ENCODE peak calls at places on chromosome 3, in six cellular contexts. One of them, this sample, is unnamed.

GRCh38 chr3:51708216-51708845 is 1.5 kb downstream of the GRM2 start:
- DNase-seq in T-helper 1 cell: no peak
- DNase-seq in NCI-H510A treated with DMSO at 0.1 percent for 48 hours: no peak
- DNase-seq in Right ventricle myocardium inferior: no peak
- DNase-seq in naive thymus-derived CD8-positive, alpha-beta T cell: no peak
- DNase-seq in mesendoderm: no peak
- DNase-seq in this sample: no peak

GRCh38 chr3:149332781-149333517 is 487 bp downstream of the TM4SF18 start:
- DNase-seq in T-helper 1 cell: no peak
- DNase-seq in NCI-H510A treated with DMSO at 0.1 percent for 48 hours: no peak
- DNase-seq in Right ventricle myocardium inferior: no peak
- DNase-seq in naive thymus-derived CD8-positive, alpha-beta T cell: no peak
- DNase-seq in mesendoderm: peak
- DNase-seq in this sample: no peak

GRCh38 chr3:67418539-67419529 is 235.6 kb downstream of the SUCLG2 start:
- DNase-seq in T-helper 1 cell: no peak
- DNase-seq in NCI-H510A treated with DMSO at 0.1 percent for 48 hours: no peak
- DNase-seq in Right ventricle myocardium inferior: no peak
- DNase-seq in naive thymus-derived CD8-positive, alpha-beta T cell: no peak
- DNase-seq in mesendoderm: no peak
- DNase-seq in this sample: no peak

GRCh38 chr3:106049876-106050275 is 181.1 kb upstream of the CBLB start:
- DNase-seq in T-helper 1 cell: no peak
- DNase-seq in NCI-H510A treated with DMSO at 0.1 percent for 48 hours: no peak
- DNase-seq in Right ventricle myocardium inferior: no peak
- DNase-seq in naive thymus-derived CD8-positive, alpha-beta T cell: no peak
- DNase-seq in mesendoderm: no peak
- DNase-seq in this sample: no peak

GRCh38 chr3:69305011-69305410 is 80.9 kb downstream of the FRMD4B start:
- DNase-seq in T-helper 1 cell: no peak
- DNase-seq in NCI-H510A treated with DMSO at 0.1 percent for 48 hours: no peak
- DNase-seq in Right ventricle myocardium inferior: no peak
- DNase-seq in naive thymus-derived CD8-positive, alpha-beta T cell: no peak
- DNase-seq in mesendoderm: no peak
- DNase-seq in this sample: no peak

GRCh38 chr3:183481582-183481981 is 53.2 kb upstream of the MCF2L2 start:
- DNase-seq in T-helper 1 cell: no peak
- DNase-seq in NCI-H510A treated with DMSO at 0.1 percent for 48 hours: no peak
- DNase-seq in Right ventricle myocardium inferior: no peak
- DNase-seq in naive thymus-derived CD8-positive, alpha-beta T cell: no peak
- DNase-seq in mesendoderm: no peak
- DNase-seq in this sample: peak

GRCh38 chr3:40120816-40121215 is 188.7 kb upstream of the EIF1B start:
- DNase-seq in T-helper 1 cell: no peak
- DNase-seq in NCI-H510A treated with DMSO at 0.1 percent for 48 hours: peak
- DNase-seq in Right ventricle myocardium inferior: no peak
- DNase-seq in naive thymus-derived CD8-positive, alpha-beta T cell: no peak
- DNase-seq in mesendoderm: no peak
- DNase-seq in this sample: no peak

GRCh38 chr3:94249491-94250079 is 186.7 kb downstream of the NSUN3 start:
- DNase-seq in T-helper 1 cell: peak
- DNase-seq in NCI-H510A treated with DMSO at 0.1 percent for 48 hours: peak
- DNase-seq in Right ventricle myocardium inferior: peak
- DNase-seq in naive thymus-derived CD8-positive, alpha-beta T cell: peak
- DNase-seq in mesendoderm: peak
- DNase-seq in this sample: peak

GRCh38 chr3:58529516-58530353 is 7.3 kb downstream of the ACOX2 start:
- DNase-seq in T-helper 1 cell: no peak
- DNase-seq in NCI-H510A treated with DMSO at 0.1 percent for 48 hours: no peak
- DNase-seq in Right ventricle myocardium inferior: no peak
- DNase-seq in naive thymus-derived CD8-positive, alpha-beta T cell: no peak
- DNase-seq in mesendoderm: peak
- DNase-seq in this sample: no peak

GRCh38 chr3:36373084-36373483 is 7.2 kb upstream of the STAC start:
- DNase-seq in T-helper 1 cell: no peak
- DNase-seq in NCI-H510A treated with DMSO at 0.1 percent for 48 hours: no peak
- DNase-seq in Right ventricle myocardium inferior: no peak
- DNase-seq in naive thymus-derived CD8-positive, alpha-beta T cell: no peak
- DNase-seq in mesendoderm: peak
- DNase-seq in this sample: no peak

GRCh38 chr3:38649500-38650247 is at the start of gene SCN5A:
- DNase-seq in T-helper 1 cell: peak
- DNase-seq in NCI-H510A treated with DMSO at 0.1 percent for 48 hours: peak
- DNase-seq in Right ventricle myocardium inferior: peak
- DNase-seq in naive thymus-derived CD8-positive, alpha-beta T cell: peak
- DNase-seq in mesendoderm: peak
- DNase-seq in this sample: peak

GRCh38 chr3:58585005-58585786 is 8.0 kb upstream of the FAM107A start:
- DNase-seq in T-helper 1 cell: peak
- DNase-seq in NCI-H510A treated with DMSO at 0.1 percent for 48 hours: peak
- DNase-seq in Right ventricle myocardium inferior: peak
- DNase-seq in naive thymus-derived CD8-positive, alpha-beta T cell: peak
- DNase-seq in mesendoderm: peak
- DNase-seq in this sample: peak

GRCh38 chr3:109944836-109945235 is 607.5 kb upstream of the DPPA4 start:
- DNase-seq in T-helper 1 cell: no peak
- DNase-seq in NCI-H510A treated with DMSO at 0.1 percent for 48 hours: no peak
- DNase-seq in Right ventricle myocardium inferior: no peak
- DNase-seq in naive thymus-derived CD8-positive, alpha-beta T cell: no peak
- DNase-seq in mesendoderm: no peak
- DNase-seq in this sample: no peak

GRCh38 chr3:120147072-120147871 is 53.0 kb upstream of the GSK3B start:
- DNase-seq in T-helper 1 cell: peak
- DNase-seq in NCI-H510A treated with DMSO at 0.1 percent for 48 hours: peak
- DNase-seq in Right ventricle myocardium inferior: no peak
- DNase-seq in naive thymus-derived CD8-positive, alpha-beta T cell: peak
- DNase-seq in mesendoderm: peak
- DNase-seq in this sample: no peak

GRCh38 chr3:99549918-99550603 is 88.3 kb upstream of the COL8A1 start:
- DNase-seq in T-helper 1 cell: no peak
- DNase-seq in NCI-H510A treated with DMSO at 0.1 percent for 48 hours: no peak
- DNase-seq in Right ventricle myocardium inferior: no peak
- DNase-seq in naive thymus-derived CD8-positive, alpha-beta T cell: no peak
- DNase-seq in mesendoderm: no peak
- DNase-seq in this sample: no peak

GRCh38 chr3:181382656-181383055 is 329.1 kb upstream of the SOX2 start:
- DNase-seq in T-helper 1 cell: no peak
- DNase-seq in NCI-H510A treated with DMSO at 0.1 percent for 48 hours: no peak
- DNase-seq in Right ventricle myocardium inferior: no peak
- DNase-seq in naive thymus-derived CD8-positive, alpha-beta T cell: no peak
- DNase-seq in mesendoderm: no peak
- DNase-seq in this sample: no peak

GRCh38 chr3:120018299-120018698 is 75.9 kb downstream of the GSK3B start:
- DNase-seq in T-helper 1 cell: no peak
- DNase-seq in NCI-H510A treated with DMSO at 0.1 percent for 48 hours: no peak
- DNase-seq in Right ventricle myocardium inferior: no peak
- DNase-seq in naive thymus-derived CD8-positive, alpha-beta T cell: no peak
- DNase-seq in mesendoderm: no peak
- DNase-seq in this sample: no peak

GRCh38 chr3:46673151-46674030 is 20.1 kb downstream of the ALS2CL start:
- DNase-seq in T-helper 1 cell: no peak
- DNase-seq in NCI-H510A treated with DMSO at 0.1 percent for 48 hours: no peak
- DNase-seq in Right ventricle myocardium inferior: peak
- DNase-seq in naive thymus-derived CD8-positive, alpha-beta T cell: no peak
- DNase-seq in mesendoderm: no peak
- DNase-seq in this sample: no peak

GRCh38 chr3:119810018-119810435 is 28.1 kb downstream of the NR1I2 start:
- DNase-seq in T-helper 1 cell: peak
- DNase-seq in NCI-H510A treated with DMSO at 0.1 percent for 48 hours: no peak
- DNase-seq in Right ventricle myocardium inferior: peak
- DNase-seq in naive thymus-derived CD8-positive, alpha-beta T cell: peak
- DNase-seq in mesendoderm: no peak
- DNase-seq in this sample: no peak

GRCh38 chr3:73718326-73719110 is 93.8 kb upstream of the PDZRN3 start:
- DNase-seq in T-helper 1 cell: no peak
- DNase-seq in NCI-H510A treated with DMSO at 0.1 percent for 48 hours: no peak
- DNase-seq in Right ventricle myocardium inferior: no peak
- DNase-seq in naive thymus-derived CD8-positive, alpha-beta T cell: no peak
- DNase-seq in mesendoderm: no peak
- DNase-seq in this sample: no peak

GRCh38 chr3:157487339-157487738 is 15.9 kb downstream of the VEPH1 start:
- DNase-seq in T-helper 1 cell: no peak
- DNase-seq in NCI-H510A treated with DMSO at 0.1 percent for 48 hours: no peak
- DNase-seq in Right ventricle myocardium inferior: no peak
- DNase-seq in naive thymus-derived CD8-positive, alpha-beta T cell: no peak
- DNase-seq in mesendoderm: no peak
- DNase-seq in this sample: no peak

GRCh38 chr3:128239304-128239703 is 86.0 kb downstream of the EEFSEC start:
- DNase-seq in T-helper 1 cell: no peak
- DNase-seq in NCI-H510A treated with DMSO at 0.1 percent for 48 hours: no peak
- DNase-seq in Right ventricle myocardium inferior: no peak
- DNase-seq in naive thymus-derived CD8-positive, alpha-beta T cell: no peak
- DNase-seq in mesendoderm: no peak
- DNase-seq in this sample: no peak

GRCh38 chr3:126375835-126376331 is 18.7 kb upstream of the KLF15 start:
- DNase-seq in T-helper 1 cell: no peak
- DNase-seq in NCI-H510A treated with DMSO at 0.1 percent for 48 hours: no peak
- DNase-seq in Right ventricle myocardium inferior: no peak
- DNase-seq in naive thymus-derived CD8-positive, alpha-beta T cell: no peak
- DNase-seq in mesendoderm: no peak
- DNase-seq in this sample: no peak

GRCh38 chr3:5122741-5123706 is 932 bp downstream of the ARL8B start:
- DNase-seq in T-helper 1 cell: peak
- DNase-seq in NCI-H510A treated with DMSO at 0.1 percent for 48 hours: no peak
- DNase-seq in Right ventricle myocardium inferior: no peak
- DNase-seq in naive thymus-derived CD8-positive, alpha-beta T cell: peak
- DNase-seq in mesendoderm: peak
- DNase-seq in this sample: no peak

GRCh38 chr3:8455451-8456117 is 46.0 kb upstream of the LMCD1 start:
- DNase-seq in T-helper 1 cell: no peak
- DNase-seq in NCI-H510A treated with DMSO at 0.1 percent for 48 hours: no peak
- DNase-seq in Right ventricle myocardium inferior: no peak
- DNase-seq in naive thymus-derived CD8-positive, alpha-beta T cell: no peak
- DNase-seq in mesendoderm: no peak
- DNase-seq in this sample: no peak

This sample was measured in ascending aorta.